ENCODE peak calls at places on chromosomes 16 and 17, in six cellular contexts. I, P, S, W, X and R are unnamed samples.

GRCh38 chr17:4853195-4853762 is 20.1 kb downstream of the MINK1 start:
- DNase-seq in I (no peak), P (no peak), S (no peak), W (no peak), X (no peak), R (no peak)

GRCh38 chr16:51161440-51162195 is 10.5 kb upstream of the SALL1 start:
- DNase-seq in I (no peak), P (no peak), S (no peak), W (no peak), X (peak; percentile 39), R (no peak)

GRCh38 chr17:78356163-78356713 is 3.6 kb downstream of the SOCS3 start:
- DNase-seq in I (peak; percentile 94), P (no peak), S (peak; percentile 48), W (peak; percentile 67), X (peak; percentile 97), R (peak; percentile 61)

GRCh38 chr17:49327835-49328784 is 33.9 kb downstream of the ZNF652 start:
- DNase-seq in I (no peak), P (no peak), S (peak; percentile 30), W (no peak), X (no peak), R (no peak)

GRCh38 chr16:65658339-65659275 is 536.7 kb upstream of the CDH11 start:
- DNase-seq in I (peak; percentile 13), P (no peak), S (peak; percentile 95), W (peak; percentile 39), X (no peak), R (no peak)

GRCh38 chr16:67063008-67063407 is 34.1 kb downstream of the CBFB start:
- DNase-seq in I (no peak), P (no peak), S (no peak), W (no peak), X (no peak), R (no peak)

GRCh38 chr17:177762-178161 is 3.7 kb downstream of the DOC2B start:
- DNase-seq in I (no peak), P (no peak), S (no peak), W (no peak), X (no peak), R (no peak)

GRCh38 chr16:1825864-1826690 is 548 bp downstream of the HAGH start:
- DNase-seq in I (peak; percentile 76), P (no peak), S (peak; percentile 49), W (peak; percentile 90), X (peak; percentile 81), R (peak; percentile 91)

GRCh38 chr16:86663691-86664517 is 85.6 kb downstream of the FOXL1 start:
- DNase-seq in I (no peak), P (no peak), S (peak; percentile 4), W (no peak), X (no peak), R (no peak)

GRCh38 chr16:86073103-86073625 is 174.2 kb downstream of the IRF8 start:
- DNase-seq in I (no peak), P (no peak), S (no peak), W (no peak), X (no peak), R (no peak)

GRCh38 chr17:4840893-4841242 is 7.7 kb downstream of the MINK1 start:
- DNase-seq in I (no peak), P (no peak), S (peak; percentile 34), W (no peak), X (no peak), R (no peak)

GRCh38 chr16:6573577-6573976 is 759.1 kb upstream of the RBFOX1 start:
- DNase-seq in I (peak; percentile 68), P (no peak), S (no peak), W (peak; percentile 60), X (peak; percentile 8), R (peak; percentile 79)

GRCh38 chr17:40347319-40348135 is 17.0 kb downstream of the GJD3 start:
- DNase-seq in I (peak; percentile 72), P (no peak), S (no peak), W (no peak), X (no peak), R (no peak)

GRCh38 chr17:68821860-68822693 is 133.1 kb downstream of the ABCA8 start:
- DNase-seq in I (no peak), P (peak; percentile 97), S (peak; percentile 97), W (peak; percentile 37), X (no peak), R (no peak)

GRCh38 chr17:66663041-66663494 is 171.8 kb upstream of the CACNG5 start:
- DNase-seq in I (no peak), P (no peak), S (no peak), W (no peak), X (no peak), R (no peak)

GRCh38 chr17:8887834-8888703 is 20.6 kb upstream of the PIK3R6 start:
- DNase-seq in I (peak; percentile 88), P (no peak), S (peak; percentile 58), W (peak; percentile 73), X (peak; percentile 26), R (peak; percentile 88)

GRCh38 chr17:65633988-65634387 is 72.5 kb upstream of the AXIN2 start:
- DNase-seq in I (no peak), P (no peak), S (peak; percentile 81), W (no peak), X (no peak), R (no peak)

GRCh38 chr16:81035975-81036750 is 521 bp downstream of the ATMIN start:
- DNase-seq in I (peak; percentile 69), P (no peak), S (peak; percentile 3), W (peak; percentile 67), X (peak; percentile 39), R (peak; percentile 70)

GRCh38 chr16:68920349-68920748 is 77.0 kb downstream of the TANGO6 start:
- DNase-seq in I (no peak), P (no peak), S (no peak), W (no peak), X (no peak), R (no peak)

GRCh38 chr17:74147436-74147835 is 56.0 kb upstream of the RPL38 start:
- DNase-seq in I (no peak), P (no peak), S (no peak), W (no peak), X (no peak), R (no peak)

GRCh38 chr17:66789093-66789492 is 45.8 kb upstream of the CACNG5 start:
- DNase-seq in I (no peak), P (no peak), S (no peak), W (no peak), X (no peak), R (no peak)

GRCh38 chr16:67936124-67936875 is at the start of gene PSMB10:
- DNase-seq in I (peak; percentile 63), P (no peak), S (no peak), W (peak; percentile 78), X (no peak), R (peak; percentile 64)

GRCh38 chr17:50203589-50204345 is 2.3 kb upstream of the COL1A1 start:
- DNase-seq in I (no peak), P (no peak), S (no peak), W (peak; percentile 75), X (no peak), R (no peak)

GRCh38 chr17:8503368-8503767 is 67.7 kb downstream of the NDEL1 start:
- DNase-seq in I (no peak), P (no peak), S (no peak), W (no peak), X (no peak), R (no peak)

GRCh38 chr16:89696598-89697128 is 4.8 kb downstream of the SPATA2L start:
- DNase-seq in I (no peak), P (no peak), S (no peak), W (peak; percentile 8), X (peak; percentile 13), R (no peak)

DNA sequence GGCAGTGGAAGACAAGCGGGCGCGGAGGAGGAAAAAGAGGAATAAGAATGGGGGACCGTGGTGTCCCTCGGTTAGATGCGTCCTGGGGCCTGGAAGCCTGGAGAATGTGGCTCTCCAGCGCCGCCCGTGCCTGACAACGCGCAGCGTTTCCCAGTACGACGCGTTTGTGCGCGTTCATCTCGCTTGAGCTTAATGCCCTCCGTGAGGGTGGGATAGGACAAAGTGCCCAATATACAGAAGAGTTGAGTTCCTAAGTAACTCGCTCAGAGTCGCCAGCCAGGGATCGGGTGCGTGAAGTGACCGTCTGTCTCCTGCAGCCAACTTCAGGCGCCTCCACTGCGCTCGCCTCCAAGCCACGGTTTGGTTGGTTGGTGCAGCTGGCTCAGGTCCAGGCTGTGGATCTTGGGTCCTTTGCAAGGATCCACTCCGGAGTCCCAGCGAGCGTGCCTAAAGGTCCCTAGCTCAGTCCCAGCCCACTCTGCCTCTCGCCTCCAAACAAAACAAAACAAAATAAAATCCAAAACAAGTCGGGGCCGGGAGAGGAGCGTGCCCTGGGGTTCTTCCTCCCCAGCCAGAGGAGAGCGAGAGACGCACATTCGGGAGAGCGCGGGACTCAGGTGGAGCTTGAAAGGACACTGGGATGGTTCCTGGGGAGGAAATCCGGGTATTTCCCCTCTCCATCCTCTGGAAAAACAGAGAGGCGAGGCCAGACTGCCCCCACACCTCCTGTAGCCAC is 951 bp downstream of the GALR2 start:
- DNase-seq in I (peak; percentile 85), P (no peak), S (no peak), W (no peak), X (no peak), R (peak; percentile 85)
- TF ChIP-seq EZH2 in I (peak; percentile 45), P (no peak), S (peak; percentile 30), W (no peak), X (no peak), R (no peak)

GRCh38 chr17:6147054-6147453 is 76.9 kb downstream of the WSCD1 start:
- DNase-seq in I (no peak), P (no peak), S (no peak), W (no peak), X (no peak), R (peak; percentile 50)

GRCh38 chr17:6140188-6140587 is 70.0 kb downstream of the WSCD1 start:
- DNase-seq in I (no peak), P (no peak), S (no peak), W (no peak), X (no peak), R (no peak)

GRCh38 chr17:6145946-6146345 is 75.8 kb downstream of the WSCD1 start:
- DNase-seq in I (no peak), P (no peak), S (no peak), W (no peak), X (no peak), R (no peak)
- TF ChIP-seq CTCF in I (peak; percentile 27), P (peak; percentile 8), S (no peak), W (no peak), X (no peak), R (no peak)

GRCh38 chr17:45841883-45842525 is 2.7 kb upstream of the SPPL2C start:
- DNase-seq in I (no peak), P (no peak), S (peak; percentile 39), W (no peak), X (no peak), R (no peak)
- TF ChIP-seq EZH2phosphoT487 in I (no peak), P (no peak), S (no peak), W (no peak), X (no peak), R (no peak)

GRCh38 chr17:81650951-81651350 is 5.4 kb downstream of the PDE6G start:
- DNase-seq in I (no peak), P (no peak), S (no peak), W (no peak), X (no peak), R (no peak)

GRCh38 chr17:81647640-81648012 is 8.7 kb downstream of the PDE6G start:
- DNase-seq in I (no peak), P (no peak), S (no peak), W (no peak), X (no peak), R (no peak)

GRCh38 chr17:81648013-81648706 is 8.2 kb downstream of the PDE6G start:
- DNase-seq in I (peak; percentile 68), P (no peak), S (no peak), W (no peak), X (no peak), R (no peak)

GRCh38 chr17:81646869-81647600 is 9.3 kb downstream of the PDE6G start:
- DNase-seq in I (no peak), P (no peak), S (no peak), W (no peak), X (no peak), R (no peak)

GRCh38 chr17:81648707-81649085 is 7.6 kb downstream of the PDE6G start:
- DNase-seq in I (peak; percentile 81), P (no peak), S (no peak), W (no peak), X (no peak), R (no peak)
- TF ChIP-seq EZH2 in I (peak; percentile 2), P (no peak), S (no peak), W (no peak), X (no peak), R (no peak)